ENCODE peak calls at places on chromosomes 4 and X, in four cellular contexts. E is CD4-positive, alpha-beta T cell; D is RKO; U is stimulated activated CD4-positive, alpha-beta T cell treated with anti-CD3 and anti-CD28 coated beads, TNF-alpha, amount 100 ng/mL, for 48 hours. N is an unnamed sample.

GRCh38 chrX:13597928-13598327 is 28.5 kb downstream of the EGFL6 start:
- DNase-seq in D (no peak), E (no peak), U (no peak), N (no peak)

GRCh38 chrX:38616904-38617303 is 55.6 kb downstream of the TSPAN7 start:
- DNase-seq in U (no peak), E (no peak), D (no peak), N (no peak)

GRCh38 chrX:70479197-70479969 is 34.7 kb downstream of the DLG3 start:
- DNase-seq in E (no peak), U (no peak), D (peak), N (no peak)

GRCh38 chr4:139176299-139177048 is 544 bp downstream of the ELF2 start:
- DNase-seq in U (peak), D (peak), E (peak), N (peak)

GRCh38 chrX:153735274-153735673 is 10.6 kb downstream of the ABCD1 start:
- DNase-seq in E (no peak), D (peak), U (no peak), N (no peak)

GRCh38 chrX:31550169-31550568 is 478.3 kb upstream of the FTHL17 start:
- DNase-seq in E (no peak), D (no peak), U (no peak), N (no peak)

GRCh38 chr4:151725087-151725486 is 35.7 kb downstream of the GATB start:
- DNase-seq in U (no peak), E (no peak), D (no peak), N (no peak)

GRCh38 chr4:123967360-123967759 is 570.8 kb downstream of the SPRY1 start:
- DNase-seq in D (no peak), E (no peak), U (no peak), N (no peak)

GRCh38 chr4:186485621-186486062 is 69.7 kb downstream of the MTNR1A start:
- DNase-seq in D (no peak), U (no peak), E (no peak), N (no peak)

GRCh38 chrX:93985621-93986020 is 311.6 kb downstream of the FAM133A start:
- DNase-seq in D (peak), U (no peak), E (no peak), N (no peak)

GRCh38 chr4:151443777-151444176 is 34.8 kb downstream of the FHIP1A start:
- DNase-seq in U (no peak), E (no peak), D (no peak), N (no peak)

GRCh38 chr4:119209077-119209476 is 3.4 kb upstream of the USP53 start:
- DNase-seq in E (no peak), D (peak), U (peak), N (no peak)

GRCh38 chrX:47664737-47665136 is 5.8 kb upstream of the UXT start:
- DNase-seq in D (no peak), U (no peak), E (no peak), N (no peak)

GRCh38 chrX:124435616-124436015 is 89.3 kb downstream of the SH2D1A start:
- DNase-seq in U (no peak), E (no peak), D (no peak), N (no peak)

GRCh38 chr4:141455651-141456050 is 180.7 kb upstream of the IL15 start:
- DNase-seq in U (no peak), E (no peak), D (no peak), N (no peak)

GRCh38 chrX:84907324-84907946 is 96.2 kb upstream of the APOOL start:
- DNase-seq in U (no peak), D (peak), E (no peak), N (no peak)

GRCh38 chr4:77844363-77844762 is 18.3 kb upstream of the MRPL1 start:
- DNase-seq in E (no peak), D (no peak), U (no peak), N (no peak)

GRCh38 chrX:69388526-69388925 is 115.6 kb upstream of the NALF2 start:
- DNase-seq in U (no peak), D (no peak), E (no peak), N (no peak)

N was measured in HL-60.